ENCODE peak calls at places on chromosomes 1 and 21, in five cellular contexts. M, E, Q, O and A are unnamed samples.

GRCh38 chr1:18130356-18130755 is 22.8 kb downstream of the IGSF21 start:
- DNase-seq in E (no peak), Q (no peak), M (no peak), O (no peak), A (no peak)

GRCh38 chr1:101174722-101175121 is 62.1 kb upstream of the S1PR1 start:
- DNase-seq in Q (peak), M (peak), E (no peak), O (no peak), A (no peak)

GRCh38 chr1:177448652-177449351 is 278.0 kb downstream of the BRINP2 start:
- DNase-seq in Q (peak), O (no peak), M (peak), E (no peak), A (no peak)

GRCh38 chr21:42621828-42622199 is 31.6 kb upstream of the PDE9A start:
- DNase-seq in E (no peak), Q (no peak), M (no peak), O (no peak), A (no peak)

GRCh38 chr21:38505654-38506523 is 7.6 kb upstream of the ERG start:
- DNase-seq in M (peak), O (no peak), Q (peak), E (no peak), A (peak)

GRCh38 chr1:230381049-230381467 is 45.1 kb downstream of the PGBD5 start:
- DNase-seq in O (no peak), E (no peak), Q (no peak), M (no peak), A (no peak)

GRCh38 chr1:22900451-22900850 is 72.2 kb downstream of the LACTBL1 start:
- DNase-seq in Q (no peak), O (no peak), E (no peak), M (no peak), A (no peak)

GRCh38 chr1:34911465-34911864 is 18.0 kb downstream of the DLGAP3 start:
- DNase-seq in Q (no peak), O (no peak), M (no peak), E (no peak), A (no peak)

GRCh38 chr1:110948038-110948810 is 15.5 kb downstream of the LRIF1 start:
- DNase-seq in E (no peak), Q (peak), O (no peak), M (peak), A (no peak)
- H3K4me3 ChIP-seq in E (no peak), Q (no peak), O (no peak), M (no peak), A (no peak)

DNA sequence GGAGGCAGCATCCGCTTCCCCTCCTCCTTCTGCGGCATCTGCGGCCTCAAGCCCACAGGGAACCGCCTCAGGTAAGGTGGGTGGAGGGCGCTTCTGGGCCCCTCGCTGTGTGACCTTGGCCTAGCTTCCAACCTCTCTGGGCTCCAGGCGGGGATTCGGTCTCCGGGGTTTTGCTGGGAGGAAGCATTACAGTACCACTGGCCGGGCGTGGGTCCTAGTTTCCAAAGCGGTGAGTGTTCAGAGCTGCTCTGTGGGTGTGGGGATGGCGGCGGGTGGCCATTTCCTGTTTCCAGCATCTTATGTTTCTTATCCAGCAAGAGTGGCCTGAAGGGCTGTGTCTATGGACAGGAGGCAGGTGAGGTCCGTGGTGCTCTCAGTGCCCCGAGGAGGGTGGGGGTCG is 11.6 kb downstream of the FAAH start:
- DNase-seq in O (no peak), Q (no peak), M (no peak), E (no peak), A (no peak)
- H3K4me3 ChIP-seq in O (no peak), Q (no peak), M (no peak), E (peak), A (no peak)

GRCh38 chr1:40382110-40382464 is 8.6 kb downstream of the SMAP2 start:
- DNase-seq in M (no peak), Q (peak), E (no peak), O (no peak), A (no peak)
- H3K4me3 ChIP-seq in M (no peak), Q (no peak), E (peak), O (peak), A (no peak)

GRCh38 chr1:203478231-203478630 is 2.6 kb downstream of the PRELP start:
- DNase-seq in Q (no peak), M (no peak), E (no peak), O (no peak), A (no peak)

GRCh38 chr1:203480525-203481084 is 5.0 kb downstream of the PRELP start:
- DNase-seq in O (peak), Q (peak), E (peak), M (peak), A (peak)

GRCh38 chr1:203480084-203480483 is 4.5 kb downstream of the PRELP start:
- DNase-seq in E (no peak), M (no peak), O (no peak), Q (peak), A (no peak)

GRCh38 chr1:203478986-203479385 is 3.4 kb downstream of the PRELP start:
- DNase-seq in O (no peak), E (no peak), M (no peak), Q (no peak), A (no peak)

DNA sequence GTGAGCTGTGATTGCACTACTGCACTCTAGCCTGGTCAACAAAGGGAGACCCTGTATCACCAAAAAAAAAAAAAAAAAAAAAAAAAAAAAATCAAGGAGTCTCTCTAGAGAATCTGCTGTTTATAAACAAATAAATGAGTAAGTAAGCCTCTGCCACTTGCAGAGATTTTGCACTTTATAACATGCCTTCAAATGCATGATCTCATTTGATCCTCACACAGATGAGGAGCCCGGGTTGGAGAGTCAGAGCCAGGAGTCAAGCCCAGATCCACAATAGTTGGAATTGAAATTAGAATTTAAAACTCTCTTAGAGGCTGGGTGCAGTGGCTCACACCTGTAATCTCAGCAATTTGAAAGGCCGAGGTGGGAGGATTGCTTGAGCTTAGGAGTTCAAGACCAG is 4.0 kb downstream of the PRELP start:
- DNase-seq in Q (no peak), M (no peak), E (no peak), O (no peak), A (no peak)
- H3K4me3 ChIP-seq in Q (no peak), M (no peak), E (peak), O (no peak), A (no peak)

DNA sequence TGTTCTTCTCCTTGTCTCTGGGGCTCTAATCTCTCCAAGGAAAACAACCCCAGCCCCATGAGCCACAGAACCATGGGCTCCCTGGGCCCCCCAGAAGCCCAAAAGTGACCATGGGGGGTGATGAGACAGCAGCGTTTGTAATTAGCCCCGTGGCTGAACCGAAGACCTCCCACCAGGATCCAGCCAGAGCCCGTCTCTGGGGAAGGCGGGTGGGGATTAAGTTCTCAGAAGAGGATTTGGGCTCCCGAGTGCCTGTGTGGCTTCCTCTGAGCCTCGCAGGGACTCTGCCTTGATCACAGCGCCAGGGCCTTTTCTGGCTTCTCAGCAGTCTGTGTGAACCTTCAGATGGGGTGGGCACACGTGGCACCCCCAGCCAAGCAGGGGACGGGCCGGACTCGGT is 77.0 kb downstream of the ALPL start:
- DNase-seq in Q (no peak), M (no peak), E (no peak), O (no peak), A (no peak)
- H3K4me3 ChIP-seq in Q (no peak), M (no peak), E (no peak), O (no peak), A (no peak)